ENCODE peak calls at places on chromosome X, in five cellular contexts. R is stimulated activated CD4-positive, alpha-beta T cell treated with anti-CD3 and anti-CD28 coated beads, Interleukin-1b, Interleukin-23, amount 100 ng/mL, for 48 hours; K is T-helper 9 cell; I is GM23248; M is ureter. P is an unnamed sample.
A peak's percentile ranks its signal among the peaks of the same experiment; 100 is the strongest.

GRCh38 chrX:130497531-130497930 is 95.7 kb downstream of the RBMX2 start:
- DNase-seq in R (no peak), K (no peak), I (peak; percentile 1), M (no peak), P (no peak)

GRCh38 chrX:40061005-40061404 is 36.8 kb downstream of the BCOR start:
- DNase-seq in R (no peak), K (no peak), I (no peak), M (no peak), P (no peak)

GRCh38 chrX:133335027-133335426 is 80.3 kb downstream of the GPC4 start:
- DNase-seq in R (no peak), K (no peak), I (peak; percentile 57), M (no peak), P (no peak)

GRCh38 chrX:134821370-134821769 is 163.1 kb upstream of the PLAC1 start:
- DNase-seq in R (no peak), K (no peak), I (peak; percentile 60), M (no peak), P (no peak)

GRCh38 chrX:155056877-155057792 is 13.8 kb downstream of the CMC4 start:
- DNase-seq in R (peak; percentile 21), K (peak; percentile 33), I (peak; percentile 71), M (peak; percentile 62), P (peak; percentile 50)

GRCh38 chrX:475926-476723 is 89.4 kb upstream of the PPP2R3B start:
- DNase-seq in R (no peak), K (no peak), I (no peak), M (no peak), P (no peak)

GRCh38 chrX:68249401-68249831 is 183.9 kb downstream of the OPHN1 start:
- DNase-seq in R (no peak), K (no peak), I (no peak), M (no peak), P (no peak)

GRCh38 chrX:23504540-23504884 is 162.8 kb upstream of the PRDX4 start:
- DNase-seq in R (no peak), K (no peak), I (no peak), M (no peak), P (no peak)

GRCh38 chrX:41308884-41309655 is 24.9 kb upstream of the DDX3X start:
- DNase-seq in R (no peak), K (no peak), I (peak; percentile 23), M (no peak), P (no peak)

GRCh38 chrX:18877472-18877871 is 106.4 kb downstream of the PHKA2 start:
- DNase-seq in R (no peak), K (no peak), I (no peak), M (no peak), P (no peak)

GRCh38 chrX:18920566-18920965 is 63.3 kb downstream of the PHKA2 start:
- DNase-seq in R (no peak), K (no peak), I (no peak), M (no peak), P (no peak)

GRCh38 chrX:41301438-41301824 is 32.5 kb upstream of the DDX3X start:
- DNase-seq in R (no peak), K (no peak), I (no peak), M (no peak), P (no peak)

GRCh38 chrX:38841766-38842165 is 40.5 kb downstream of the MID1IP1 start:
- DNase-seq in R (no peak), K (no peak), I (no peak), M (no peak), P (no peak)

GRCh38 chrX:138711399-138712347 is at the start of gene FGF13:
- DNase-seq in R (no peak), K (no peak), I (peak; percentile 44), M (peak; percentile 46), P (no peak)

GRCh38 chrX:63657821-63658220 is 127.2 kb downstream of the ARHGEF9 start:
- DNase-seq in R (no peak), K (no peak), I (peak; percentile 76), M (peak; percentile 45), P (no peak)

GRCh38 chrX:2220829-2221567 is 279.8 kb downstream of the DHRSX start:
- DNase-seq in R (no peak), K (no peak), I (no peak), M (no peak), P (no peak)

GRCh38 chrX:32804034-32804433 is 407.3 kb downstream of the DMD start:
- DNase-seq in R (no peak), K (no peak), I (no peak), M (no peak), P (no peak)